ENCODE peak calls at places on chromosomes 11 and 22, in eight cellular contexts. G, J, C, X, T, U, Z and E are unnamed samples.

GRCh38 chr22:22892096-22893052 is 4.8 kb downstream of the IGLL5 start:
- DNase-seq in U (no peak), G (no peak), C (no peak), Z (peak; percentile 7), X (no peak), T (no peak), J (no peak), E (no peak)

GRCh38 chr11:70433966-70434812 is 35.9 kb downstream of the CTTN start:
- DNase-seq in C (no peak), Z (no peak), T (no peak), X (no peak), G (no peak), J (no peak), U (no peak), E (no peak)

GRCh38 chr11:1283091-1283511 is 26.3 kb downstream of the TOLLIP start:
- DNase-seq in U (no peak), Z (no peak), J (no peak), X (no peak), T (no peak), G (no peak), C (no peak), E (no peak)

GRCh38 chr11:16897460-16898061 is 116.7 kb downstream of the PLEKHA7 start:
- DNase-seq in C (no peak), Z (no peak), G (no peak), T (no peak), U (no peak), J (no peak), X (no peak), E (no peak)

GRCh38 chr11:134063096-134063495 is 5.8 kb upstream of the JAM3 start:
- DNase-seq in Z (no peak), T (no peak), X (no peak), U (no peak), G (no peak), J (no peak), C (no peak), E (no peak)

GRCh38 chr11:114160884-114161283 is 101.4 kb downstream of the ZBTB16 start:
- DNase-seq in Z (no peak), C (no peak), U (no peak), T (no peak), X (no peak), G (no peak), J (no peak), E (no peak)

GRCh38 chr11:34343153-34343552 is 14.7 kb downstream of the ABTB2 start:
- DNase-seq in T (no peak), J (no peak), X (no peak), G (no peak), C (no peak), Z (no peak), U (peak; percentile 85), E (no peak)

GRCh38 chr11:134440851-134441645 is 29.0 kb upstream of the B3GAT1 start:
- DNase-seq in Z (peak; percentile 49), G (no peak), T (no peak), U (no peak), X (no peak), J (no peak), C (no peak), E (no peak)

GRCh38 chr22:35023692-35024363 is 42.1 kb upstream of the ISX start:
- DNase-seq in G (no peak), C (peak; percentile 79), T (peak; percentile 1), X (peak; percentile 81), Z (no peak), U (no peak), J (peak; percentile 50), E (peak; percentile 73)

GRCh38 chr22:20260071-20260722 is 7.9 kb downstream of the RTN4R start:
- DNase-seq in T (no peak), J (no peak), X (no peak), G (no peak), C (no peak), U (no peak), Z (no peak), E (no peak)

GRCh38 chr11:66335531-66336233 is 552 bp downstream of the RIN1 start:
- DNase-seq in G (no peak), C (no peak), X (no peak), T (no peak), J (no peak), U (no peak), Z (peak; percentile 71), E (no peak)

GRCh38 chr22:28442951-28443876 is 236.4 kb downstream of the TTC28 start:
- DNase-seq in J (peak; percentile 71), X (peak; percentile 15), C (no peak), Z (peak; percentile 84), U (peak; percentile 14), G (peak; percentile 13), T (no peak), E (peak; percentile 25)

GRCh38 chr11:65776196-65776595 is 4.6 kb downstream of the AP5B1 start:
- DNase-seq in J (peak; percentile 76), T (no peak), C (no peak), X (no peak), Z (peak; percentile 63), U (no peak), G (no peak), E (no peak)

DNA sequence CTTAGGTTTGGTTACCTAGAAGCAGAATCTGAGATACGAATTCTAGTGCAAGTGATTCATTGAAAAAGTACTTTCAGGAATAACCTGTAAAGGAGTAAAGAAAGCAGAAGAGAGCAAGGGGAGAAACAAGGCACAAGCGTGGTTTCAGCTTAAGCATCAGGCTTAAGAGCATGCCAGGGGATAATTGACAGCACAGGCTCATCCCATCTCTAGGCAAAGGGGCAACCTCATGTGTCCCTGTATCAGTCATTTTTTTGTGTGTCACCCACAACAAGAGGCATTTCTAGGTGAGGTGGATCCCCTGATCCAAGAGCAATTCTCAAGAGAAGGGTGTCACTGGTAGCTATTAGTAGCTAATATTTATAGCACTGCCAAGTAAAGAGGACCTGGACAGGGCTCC is 8.0 kb downstream of the PATE2 start:
- DNase-seq in Z (no peak), T (no peak), U (no peak), C (no peak), X (no peak), G (no peak), J (no peak), E (no peak)
- TF ChIP-seq CTCF in Z (no peak), T (no peak), U (no peak), C (no peak), X (no peak), G (no peak), J (no peak), E (no peak)

DNA sequence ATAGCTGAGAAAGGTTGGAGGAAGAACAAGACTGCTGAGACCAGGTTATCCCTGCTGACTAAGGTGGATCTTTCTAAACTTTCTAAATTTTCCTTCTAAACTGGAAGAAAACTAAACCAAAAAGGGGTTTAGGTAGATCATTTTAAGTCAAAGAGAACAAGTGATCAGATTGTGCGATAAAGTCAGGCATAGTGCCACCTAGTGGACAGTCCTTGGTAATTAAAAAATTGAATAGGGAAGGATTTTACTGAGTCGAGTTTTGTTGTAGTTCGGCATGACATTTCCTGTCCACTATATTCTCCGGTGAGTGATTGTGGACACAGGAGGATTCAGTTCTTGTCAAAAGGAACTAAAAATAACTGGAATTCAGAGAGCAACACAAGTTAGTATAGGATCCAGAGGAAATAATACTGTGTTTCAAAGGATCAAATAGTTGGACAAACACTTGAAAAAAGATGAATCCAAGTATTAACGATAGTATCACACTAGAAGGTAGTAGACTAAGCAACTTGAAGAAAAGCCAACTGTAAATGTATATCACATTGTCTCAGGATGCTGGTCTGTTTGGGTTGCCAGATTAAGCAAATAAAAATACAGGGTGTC is 1236.4 kb downstream of the FAM181B start:
- DNase-seq in J (peak; percentile 10), G (no peak), X (no peak), T (peak; percentile 0), U (no peak), C (peak; percentile 31), Z (no peak), E (peak; percentile 38)
- TF ChIP-seq CTCF in J (peak; percentile 58), G (no peak), X (peak; percentile 75), T (peak; percentile 37), U (peak; percentile 56), C (peak; percentile 67), Z (no peak), E (peak; percentile 45)

DNA sequence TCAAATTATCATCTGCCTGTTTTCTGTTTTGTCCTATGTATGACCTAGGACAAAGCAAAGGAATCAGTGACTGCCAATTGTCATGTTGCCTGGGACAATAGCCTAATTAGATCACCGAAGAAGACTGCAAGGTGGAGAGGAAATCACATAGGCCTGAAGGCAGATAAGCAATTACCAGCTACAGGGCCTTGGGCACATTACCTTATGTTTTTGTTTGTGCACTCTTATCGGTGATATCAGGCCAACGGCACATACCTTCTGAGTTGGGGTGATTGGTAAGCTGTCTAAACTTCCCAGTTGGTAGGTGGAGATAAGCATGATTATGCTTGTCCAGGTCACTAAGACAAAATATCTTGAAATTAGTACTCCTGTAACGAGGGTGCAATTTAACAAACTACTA is 58.1 kb upstream of the FAM181B start:
- DNase-seq in J (no peak), C (no peak), X (no peak), U (no peak), G (no peak), T (no peak), Z (no peak), E (no peak)
- TF ChIP-seq CTCF in J (no peak), C (no peak), X (no peak), U (no peak), G (no peak), T (no peak), Z (no peak), E (no peak)

GRCh38 chr11:92070026-92070889 is 154.4 kb upstream of the FAT3 start:
- DNase-seq in X (no peak), U (no peak), G (no peak), C (no peak), Z (no peak), J (no peak), T (no peak), E (no peak)
- TF ChIP-seq CTCF in X (peak; percentile 24), U (no peak), G (no peak), C (no peak), Z (no peak), J (no peak), T (no peak), E (no peak)

DNA sequence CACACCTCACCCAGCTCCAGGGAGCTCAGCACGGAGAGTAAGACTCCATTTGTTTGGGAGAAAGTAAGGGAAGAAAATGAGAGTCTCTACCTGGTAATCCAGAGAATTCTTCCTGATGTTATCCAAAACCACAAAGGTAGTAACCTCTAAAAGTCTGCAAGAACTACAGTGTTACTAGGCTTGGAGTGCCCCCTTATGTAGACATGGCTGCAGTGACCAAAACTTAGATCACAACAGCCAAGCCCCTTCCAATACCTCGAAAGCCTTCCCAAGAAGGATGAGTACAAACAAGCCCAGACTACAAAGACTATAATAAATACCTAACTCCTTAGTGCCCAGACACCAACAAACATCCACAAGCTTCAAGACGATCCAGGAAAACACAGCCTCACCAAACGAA is 4.9 kb downstream of the UBE2L6 start:
- DNase-seq in U (no peak), C (no peak), G (no peak), Z (no peak), J (no peak), T (no peak), X (no peak), E (no peak)
- TF ChIP-seq CTCF in U (no peak), C (no peak), G (no peak), Z (no peak), J (no peak), T (no peak), X (peak; percentile 27), E (no peak)

DNA sequence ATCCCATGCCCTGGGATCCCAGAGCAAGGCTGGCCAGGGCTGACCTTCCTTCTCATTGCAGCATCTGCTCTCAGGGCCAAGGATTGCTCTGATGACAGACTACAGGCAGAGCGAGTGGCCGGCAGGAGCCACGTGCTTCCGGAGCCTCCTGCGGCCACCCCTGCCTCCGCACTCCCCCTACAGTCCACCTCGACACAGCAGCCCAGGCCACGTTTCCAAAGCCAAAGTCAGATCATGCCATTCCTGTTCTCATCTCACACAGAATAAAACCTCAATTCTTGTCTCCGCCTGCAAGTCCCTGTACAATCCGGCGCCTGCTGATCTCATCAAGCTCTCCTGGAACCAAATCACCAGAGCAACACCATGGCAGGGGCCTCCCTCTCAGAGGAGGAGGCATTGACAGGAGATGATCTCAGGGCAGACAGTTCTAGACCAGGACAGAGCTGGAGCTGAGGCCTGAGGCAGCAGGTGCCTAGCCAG is 20.9 kb upstream of the UPK3A start:
- DNase-seq in C (peak; percentile 79), G (no peak), T (peak; percentile 63), U (no peak), X (peak; percentile 53), J (peak; percentile 88), Z (peak; percentile 93), E (peak; percentile 86)
- TF ChIP-seq CTCF in C (peak; percentile 92), G (peak; percentile 74), T (peak; percentile 84), U (peak; percentile 91), X (peak; percentile 78), J (peak; percentile 52), Z (peak; percentile 81), E (peak; percentile 97)